ENCODE peak calls at places on chromosomes 16 and 17, in nine cellular contexts. One of them, this sample, is unnamed.
A peak's percentile ranks its signal among the peaks of the same experiment; 100 is the strongest.

GRCh38 chr16:88483392-88483641 is 30.2 kb downstream of the ZFPM1 start:
- DNase-seq in Daoy: no peak
- DNase-seq in EH: no peak
- DNase-seq in AG04450: no peak
- DNase-seq in kidney epithelial cell: no peak
- DNase-seq in BJ: no peak
- DNase-seq in EL: no peak
- DNase-seq in NCI-H774: no peak
- DNase-seq in RPMI7951: no peak
- DNase-seq in this sample: no peak

GRCh38 chr17:59161477-59161876 is 5.9 kb downstream of the PRR11 start:
- DNase-seq in NCI-H774: no peak
- DNase-seq in EL: no peak
- DNase-seq in BJ: no peak
- DNase-seq in kidney epithelial cell: no peak
- DNase-seq in EH: no peak
- DNase-seq in AG04450: no peak
- DNase-seq in Daoy: no peak
- DNase-seq in RPMI7951: no peak
- DNase-seq in this sample: no peak

GRCh38 chr17:17672453-17673368 is 8.5 kb upstream of the RAI1 start:
- DNase-seq in NCI-H774: no peak
- DNase-seq in EL: peak; percentile 63
- DNase-seq in AG04450: no peak
- DNase-seq in kidney epithelial cell: no peak
- DNase-seq in EH: peak; percentile 88
- DNase-seq in Daoy: peak; percentile 56
- DNase-seq in BJ: no peak
- DNase-seq in RPMI7951: peak; percentile 79
- DNase-seq in this sample: no peak

GRCh38 chr16:30183961-30184429 is 593 bp downstream of the CORO1A start:
- DNase-seq in AG04450: no peak
- DNase-seq in BJ: no peak
- DNase-seq in NCI-H774: no peak
- DNase-seq in RPMI7951: no peak
- DNase-seq in EH: no peak
- DNase-seq in EL: no peak
- DNase-seq in Daoy: no peak
- DNase-seq in kidney epithelial cell: no peak
- DNase-seq in this sample: no peak

GRCh38 chr17:40598928-40599627 is 33.8 kb upstream of the CCR7 start:
- DNase-seq in kidney epithelial cell: no peak
- DNase-seq in NCI-H774: no peak
- DNase-seq in Daoy: peak; percentile 22
- DNase-seq in EH: no peak
- DNase-seq in BJ: no peak
- DNase-seq in EL: no peak
- DNase-seq in AG04450: no peak
- DNase-seq in RPMI7951: no peak
- DNase-seq in this sample: no peak

GRCh38 chr17:17204041-17204591 is 2.0 kb downstream of the PLD6 start:
- DNase-seq in BJ: no peak
- DNase-seq in EH: no peak
- DNase-seq in kidney epithelial cell: no peak
- DNase-seq in AG04450: no peak
- DNase-seq in Daoy: no peak
- DNase-seq in NCI-H774: no peak
- DNase-seq in EL: no peak
- DNase-seq in RPMI7951: no peak
- DNase-seq in this sample: no peak

GRCh38 chr17:6249747-6250146 is 179.6 kb downstream of the WSCD1 start:
- DNase-seq in BJ: no peak
- DNase-seq in EL: no peak
- DNase-seq in Daoy: no peak
- DNase-seq in kidney epithelial cell: no peak
- DNase-seq in AG04450: no peak
- DNase-seq in EH: no peak
- DNase-seq in RPMI7951: no peak
- DNase-seq in NCI-H774: no peak
- DNase-seq in this sample: peak; percentile 55

GRCh38 chr17:42642377-42642776 is 16.7 kb upstream of the TUBG2 start:
- DNase-seq in BJ: no peak
- DNase-seq in NCI-H774: no peak
- DNase-seq in kidney epithelial cell: no peak
- DNase-seq in AG04450: no peak
- DNase-seq in EL: no peak
- DNase-seq in RPMI7951: no peak
- DNase-seq in Daoy: no peak
- DNase-seq in EH: no peak
- DNase-seq in this sample: no peak

GRCh38 chr16:72120026-72120425 is 26.4 kb downstream of the DHX38 start:
- DNase-seq in EH: no peak
- DNase-seq in NCI-H774: no peak
- DNase-seq in EL: no peak
- DNase-seq in Daoy: no peak
- DNase-seq in BJ: no peak
- DNase-seq in kidney epithelial cell: no peak
- DNase-seq in AG04450: no peak
- DNase-seq in RPMI7951: no peak
- DNase-seq in this sample: no peak

GRCh38 chr16:49504023-49504364 is 130.4 kb downstream of the C16orf78 start:
- DNase-seq in NCI-H774: no peak
- DNase-seq in AG04450: no peak
- DNase-seq in BJ: no peak
- DNase-seq in Daoy: no peak
- DNase-seq in EH: no peak
- DNase-seq in EL: no peak
- DNase-seq in RPMI7951: no peak
- DNase-seq in kidney epithelial cell: no peak
- DNase-seq in this sample: no peak

GRCh38 chr17:19713462-19713861 is 2.9 kb downstream of the SLC47A2 start:
- DNase-seq in Daoy: no peak
- DNase-seq in BJ: no peak
- DNase-seq in kidney epithelial cell: no peak
- DNase-seq in EL: no peak
- DNase-seq in AG04450: no peak
- DNase-seq in EH: no peak
- DNase-seq in RPMI7951: no peak
- DNase-seq in NCI-H774: no peak
- DNase-seq in this sample: no peak

GRCh38 chr16:85879975-85880831 is 18.8 kb upstream of the IRF8 start:
- DNase-seq in BJ: no peak
- DNase-seq in AG04450: no peak
- DNase-seq in EH: peak; percentile 9
- DNase-seq in Daoy: no peak
- DNase-seq in EL: no peak
- DNase-seq in NCI-H774: no peak
- DNase-seq in RPMI7951: no peak
- DNase-seq in kidney epithelial cell: no peak
- DNase-seq in this sample: no peak

GRCh38 chr16:67216612-67217490 is 10.1 kb upstream of the TMEM208 start:
- DNase-seq in Daoy: no peak
- DNase-seq in kidney epithelial cell: no peak
- DNase-seq in EH: no peak
- DNase-seq in AG04450: no peak
- DNase-seq in RPMI7951: no peak
- DNase-seq in BJ: no peak
- DNase-seq in EL: no peak
- DNase-seq in NCI-H774: no peak
- DNase-seq in this sample: no peak

GRCh38 chr17:17440938-17441730 is 35.7 kb upstream of the MED9 start:
- DNase-seq in EH: no peak
- DNase-seq in kidney epithelial cell: no peak
- DNase-seq in BJ: no peak
- DNase-seq in RPMI7951: no peak
- DNase-seq in NCI-H774: no peak
- DNase-seq in AG04450: no peak
- DNase-seq in EL: no peak
- DNase-seq in Daoy: no peak
- DNase-seq in this sample: no peak

GRCh38 chr16:57799619-57800212 is 2.6 kb downstream of the KIFC3 start:
- DNase-seq in kidney epithelial cell: no peak
- DNase-seq in Daoy: no peak
- DNase-seq in EH: no peak
- DNase-seq in NCI-H774: no peak
- DNase-seq in AG04450: no peak
- DNase-seq in EL: no peak
- DNase-seq in BJ: no peak
- DNase-seq in RPMI7951: no peak
- DNase-seq in this sample: peak; percentile 58

GRCh38 chr16:86298166-86299131 is 211.9 kb upstream of the FOXF1 start:
- DNase-seq in EL: peak; percentile 34
- DNase-seq in AG04450: no peak
- DNase-seq in BJ: no peak
- DNase-seq in Daoy: no peak
- DNase-seq in NCI-H774: no peak
- DNase-seq in EH: peak; percentile 82
- DNase-seq in kidney epithelial cell: no peak
- DNase-seq in RPMI7951: peak; percentile 42
- DNase-seq in this sample: no peak

GRCh38 chr17:50272711-50273653 is 1.3 kb upstream of the TMEM92 start:
- DNase-seq in EL: peak; percentile 58
- DNase-seq in kidney epithelial cell: no peak
- DNase-seq in AG04450: no peak
- DNase-seq in NCI-H774: peak; percentile 12
- DNase-seq in Daoy: peak; percentile 64
- DNase-seq in BJ: no peak
- DNase-seq in EH: peak; percentile 83
- DNase-seq in RPMI7951: peak; percentile 43
- DNase-seq in this sample: peak; percentile 64

GRCh38 chr16:1884155-1884760 is 12.3 kb upstream of the MEIOB start:
- DNase-seq in AG04450: no peak
- DNase-seq in EH: peak; percentile 20
- DNase-seq in Daoy: no peak
- DNase-seq in RPMI7951: peak; percentile 36
- DNase-seq in BJ: no peak
- DNase-seq in NCI-H774: no peak
- DNase-seq in kidney epithelial cell: no peak
- DNase-seq in EL: peak; percentile 11
- DNase-seq in this sample: peak; percentile 56